ENCODE peak calls at places on chromosomes 1 and 21, in five cellular contexts. One of them, this sample, is unnamed.

GRCh38 chr1:199675937-199676336 is 351.6 kb upstream of the NR5A2 start:
- DNase-seq in GM10248: no peak
- DNase-seq in hypothalamus: no peak
- DNase-seq in SK-N-MC: no peak
- DNase-seq in Daoy: no peak
- DNase-seq in this sample: no peak

GRCh38 chr1:15100369-15101111 is 53.0 kb upstream of the TMEM51 start:
- DNase-seq in GM10248: peak
- DNase-seq in hypothalamus: peak
- DNase-seq in SK-N-MC: no peak
- DNase-seq in Daoy: peak
- DNase-seq in this sample: peak

GRCh38 chr1:59880735-59881134 is 45.8 kb downstream of the CYP2J2 start:
- DNase-seq in GM10248: no peak
- DNase-seq in hypothalamus: no peak
- DNase-seq in SK-N-MC: no peak
- DNase-seq in Daoy: no peak
- DNase-seq in this sample: no peak

GRCh38 chr1:8116892-8117262 is 90.8 kb upstream of the ERRFI1 start:
- DNase-seq in GM10248: no peak
- DNase-seq in hypothalamus: no peak
- DNase-seq in SK-N-MC: no peak
- DNase-seq in Daoy: peak
- DNase-seq in this sample: peak

GRCh38 chr1:184486761-184487445 is 100.1 kb downstream of the C1orf21 start:
- DNase-seq in GM10248: no peak
- DNase-seq in hypothalamus: no peak
- DNase-seq in SK-N-MC: no peak
- DNase-seq in Daoy: no peak
- DNase-seq in this sample: no peak

GRCh38 chr1:217525773-217526490 is 105.0 kb downstream of the GPATCH2 start:
- DNase-seq in GM10248: no peak
- DNase-seq in hypothalamus: no peak
- DNase-seq in SK-N-MC: no peak
- DNase-seq in Daoy: no peak
- DNase-seq in this sample: peak

GRCh38 chr1:41282679-41283317 is 40.7 kb upstream of the SCMH1 start:
- DNase-seq in GM10248: peak
- DNase-seq in hypothalamus: peak
- DNase-seq in SK-N-MC: no peak
- DNase-seq in Daoy: peak
- DNase-seq in this sample: peak

GRCh38 chr21:45357436-45358260 is 47.3 kb upstream of the COL18A1 start:
- DNase-seq in GM10248: no peak
- DNase-seq in hypothalamus: no peak
- DNase-seq in SK-N-MC: no peak
- DNase-seq in Daoy: no peak
- DNase-seq in this sample: no peak

GRCh38 chr1:183215076-183215720 is 29.1 kb downstream of the LAMC2 start:
- DNase-seq in GM10248: no peak
- DNase-seq in hypothalamus: no peak
- DNase-seq in SK-N-MC: no peak
- DNase-seq in Daoy: no peak
- DNase-seq in this sample: peak

GRCh38 chr1:1013105-1013921 is at the start of gene ISG15:
- DNase-seq in GM10248: peak
- DNase-seq in hypothalamus: peak
- DNase-seq in SK-N-MC: no peak
- DNase-seq in Daoy: peak
- DNase-seq in this sample: peak

GRCh38 chr1:93807301-93807930 is 71.6 kb downstream of the DNTTIP2 start:
- DNase-seq in GM10248: no peak
- DNase-seq in hypothalamus: no peak
- DNase-seq in SK-N-MC: no peak
- DNase-seq in Daoy: no peak
- DNase-seq in this sample: no peak

GRCh38 chr1:221604948-221605347 is 136.9 kb downstream of the DUSP10 start:
- DNase-seq in GM10248: no peak
- DNase-seq in hypothalamus: no peak
- DNase-seq in SK-N-MC: no peak
- DNase-seq in Daoy: no peak
- DNase-seq in this sample: no peak

GRCh38 chr1:119815361-119815760 is 4.1 kb upstream of the REG4 start:
- DNase-seq in GM10248: no peak
- DNase-seq in hypothalamus: no peak
- DNase-seq in SK-N-MC: no peak
- DNase-seq in Daoy: peak
- DNase-seq in this sample: peak

GRCh38 chr1:213986020-213986924 is 1.5 kb upstream of the PROX1 start:
- DNase-seq in GM10248: no peak
- DNase-seq in hypothalamus: no peak
- DNase-seq in SK-N-MC: no peak
- DNase-seq in Daoy: no peak
- DNase-seq in this sample: no peak

GRCh38 chr1:183894290-183894565 is 89.3 kb downstream of the RGL1 start:
- DNase-seq in GM10248: no peak
- DNase-seq in hypothalamus: no peak
- DNase-seq in SK-N-MC: no peak
- DNase-seq in Daoy: no peak
- DNase-seq in this sample: no peak

GRCh38 chr1:151352001-151352718 is 5.1 kb upstream of the RFX5 start:
- DNase-seq in GM10248: no peak
- DNase-seq in hypothalamus: no peak
- DNase-seq in SK-N-MC: no peak
- DNase-seq in Daoy: peak
- DNase-seq in this sample: no peak

GRCh38 chr1:176205322-176205914 is 1.7 kb downstream of the COP1 start:
- DNase-seq in GM10248: peak
- DNase-seq in hypothalamus: no peak
- DNase-seq in SK-N-MC: no peak
- DNase-seq in Daoy: peak
- DNase-seq in this sample: no peak

GRCh38 chr1:59007820-59008598 is 224.2 kb upstream of the JUN start:
- DNase-seq in GM10248: peak
- DNase-seq in hypothalamus: no peak
- DNase-seq in SK-N-MC: no peak
- DNase-seq in Daoy: peak
- DNase-seq in this sample: no peak

GRCh38 chr1:85612704-85613361 is 32.3 kb downstream of the CCN1 start:
- DNase-seq in GM10248: no peak
- DNase-seq in hypothalamus: no peak
- DNase-seq in SK-N-MC: no peak
- DNase-seq in Daoy: peak
- DNase-seq in this sample: peak

GRCh38 chr1:234584431-234584805 is 25.6 kb downstream of the IRF2BP2 start:
- DNase-seq in GM10248: no peak
- DNase-seq in hypothalamus: no peak
- DNase-seq in SK-N-MC: no peak
- DNase-seq in Daoy: no peak
- DNase-seq in this sample: no peak

GRCh38 chr21:26072891-26073615 is 97.5 kb downstream of the APP start:
- DNase-seq in GM10248: no peak
- DNase-seq in hypothalamus: no peak
- DNase-seq in SK-N-MC: no peak
- DNase-seq in Daoy: peak
- DNase-seq in this sample: peak

GRCh38 chr1:236394905-236395779 is 1.1 kb downstream of the EDARADD start:
- DNase-seq in GM10248: peak
- DNase-seq in hypothalamus: no peak
- DNase-seq in SK-N-MC: no peak
- DNase-seq in Daoy: peak
- DNase-seq in this sample: peak

GRCh38 chr1:90114521-90115141 is 119.7 kb downstream of the ZNF326 start:
- DNase-seq in GM10248: peak
- DNase-seq in hypothalamus: no peak
- DNase-seq in SK-N-MC: peak
- DNase-seq in Daoy: peak
- DNase-seq in this sample: peak

GRCh38 chr1:21293537-21294265 is 3.4 kb upstream of the ECE1 start:
- DNase-seq in GM10248: peak
- DNase-seq in hypothalamus: no peak
- DNase-seq in SK-N-MC: no peak
- DNase-seq in Daoy: no peak
- DNase-seq in this sample: no peak

GRCh38 chr1:2555634-2556276 is 416 bp upstream of the TNFRSF14 start:
- DNase-seq in GM10248: peak
- DNase-seq in hypothalamus: peak
- DNase-seq in SK-N-MC: no peak
- DNase-seq in Daoy: peak
- DNase-seq in this sample: peak

GRCh38 chr1:26984291-26984690 is 9.2 kb upstream of the TRNP1 start:
- DNase-seq in GM10248: no peak
- DNase-seq in hypothalamus: no peak
- DNase-seq in SK-N-MC: no peak
- DNase-seq in Daoy: no peak
- DNase-seq in this sample: no peak

GRCh38 chr1:13593511-13594131 is 10.0 kb downstream of the PDPN start:
- DNase-seq in GM10248: no peak
- DNase-seq in hypothalamus: no peak
- DNase-seq in SK-N-MC: no peak
- DNase-seq in Daoy: peak
- DNase-seq in this sample: peak

GRCh38 chr1:221394011-221394544 is 347.8 kb downstream of the DUSP10 start:
- DNase-seq in GM10248: no peak
- DNase-seq in hypothalamus: no peak
- DNase-seq in SK-N-MC: no peak
- DNase-seq in Daoy: no peak
- DNase-seq in this sample: peak

GRCh38 chr1:30520461-30520860 is 202.9 kb downstream of the MATN1 start:
- DNase-seq in GM10248: no peak
- DNase-seq in hypothalamus: no peak
- DNase-seq in SK-N-MC: no peak
- DNase-seq in Daoy: no peak
- DNase-seq in this sample: no peak

GRCh38 chr1:170730443-170730842 is 66.5 kb downstream of the PRRX1 start:
- DNase-seq in GM10248: no peak
- DNase-seq in hypothalamus: no peak
- DNase-seq in SK-N-MC: no peak
- DNase-seq in Daoy: peak
- DNase-seq in this sample: no peak

GRCh38 chr1:244048566-244049141 is 2.4 kb upstream of the ZBTB18 start:
- DNase-seq in GM10248: no peak
- DNase-seq in hypothalamus: no peak
- DNase-seq in SK-N-MC: no peak
- DNase-seq in Daoy: no peak
- DNase-seq in this sample: no peak

GRCh38 chr1:52403566-52404115 is 582 bp downstream of the ORC1 start:
- DNase-seq in GM10248: peak
- DNase-seq in hypothalamus: no peak
- DNase-seq in SK-N-MC: peak
- DNase-seq in Daoy: peak
- DNase-seq in this sample: peak

GRCh38 chr1:109767596-109768334 is 4.0 kb upstream of the EPS8L3 start:
- DNase-seq in GM10248: no peak
- DNase-seq in hypothalamus: no peak
- DNase-seq in SK-N-MC: no peak
- DNase-seq in Daoy: no peak
- DNase-seq in this sample: no peak

GRCh38 chr1:11143401-11143800 is 43.7 kb upstream of the EXOSC10 start:
- DNase-seq in GM10248: no peak
- DNase-seq in hypothalamus: no peak
- DNase-seq in SK-N-MC: no peak
- DNase-seq in Daoy: no peak
- DNase-seq in this sample: no peak

This sample was measured in myocyte.